ENCODE peak calls at places on chromosome 6, in five cellular contexts. N is NCI-H1417, D is ACHN, K is AG08395, G is amygdala. B is an unnamed sample.

GRCh38 chr6:152123076-152123475 is 315.6 kb downstream of the ESR1 start:
- DNase-seq in N (no peak), D (no peak), K (no peak), G (no peak), B (no peak)

GRCh38 chr6:52664185-52664990 is 6.5 kb upstream of the TMEM14A start:
- DNase-seq in N (peak; percentile 92), D (peak; percentile 94), K (peak; percentile 98), G (peak; percentile 62), B (peak; percentile 94)

GRCh38 chr6:158803733-158804143 is 15.4 kb downstream of the EZR start:
- DNase-seq in N (peak; percentile 18), D (no peak), K (peak; percentile 28), G (no peak), B (no peak)

GRCh38 chr6:3518356-3518841 is 61.5 kb upstream of the SLC22A23 start:
- DNase-seq in N (no peak), D (no peak), K (peak; percentile 90), G (no peak), B (no peak)

GRCh38 chr6:164897523-164898094 is 411.8 kb downstream of the C6orf118 start:
- DNase-seq in N (peak; percentile 13), D (no peak), K (no peak), G (no peak), B (no peak)

GRCh38 chr6:105879902-105880547 is 206.1 kb upstream of the PRDM1 start:
- DNase-seq in N (no peak), D (no peak), K (no peak), G (no peak), B (no peak)

GRCh38 chr6:151681426-151682059 is 125.9 kb upstream of the ESR1 start:
- DNase-seq in N (no peak), D (no peak), K (peak; percentile 37), G (no peak), B (no peak)

GRCh38 chr6:128954308-128955043 is 71.5 kb downstream of the LAMA2 start:
- DNase-seq in N (no peak), D (no peak), K (no peak), G (no peak), B (no peak)

GRCh38 chr6:17397764-17398194 is 4.4 kb downstream of the CAP2 start:
- DNase-seq in N (no peak), D (no peak), K (no peak), G (no peak), B (no peak)

GRCh38 chr6:21305827-21306469 is 287.6 kb upstream of the SOX4 start:
- DNase-seq in N (no peak), D (peak; percentile 2), K (peak; percentile 4), G (no peak), B (no peak)

GRCh38 chr6:167760979-167761793 is 65.5 kb upstream of the AFDN start:
- DNase-seq in N (no peak), D (no peak), K (no peak), G (no peak), B (no peak)

GRCh38 chr6:142945071-142945445 is at the start of gene HIVEP2:
- DNase-seq in N (peak; percentile 75), D (peak; percentile 82), K (peak; percentile 64), G (peak; percentile 40), B (no peak)

GRCh38 chr6:53728570-53729194 is 63.1 kb upstream of the KLHL31 start:
- DNase-seq in N (no peak), D (peak; percentile 50), K (peak; percentile 59), G (no peak), B (peak; percentile 55)

GRCh38 chr6:169899481-169900145 is 148.2 kb downstream of the ERMARD start:
- DNase-seq in N (no peak), D (no peak), K (no peak), G (no peak), B (no peak)

GRCh38 chr6:154830771-154831170 is 97.6 kb downstream of the SCAF8 start:
- DNase-seq in N (no peak), D (no peak), K (no peak), G (no peak), B (no peak)

GRCh38 chr6:169230923-169231789 is 22.5 kb downstream of the THBS2 start:
- DNase-seq in N (no peak), D (no peak), K (no peak), G (no peak), B (no peak)

GRCh38 chr6:119612176-119612870 is 262.8 kb upstream of the MAN1A1 start:
- DNase-seq in N (no peak), D (no peak), K (peak; percentile 35), G (no peak), B (no peak)

GRCh38 chr6:25166955-25167753 is 112.0 kb upstream of the CARMIL1 start:
- DNase-seq in N (peak; percentile 40), D (no peak), K (no peak), G (no peak), B (no peak)

GRCh38 chr6:146870765-146871164 is 272.0 kb downstream of the ADGB start:
- DNase-seq in N (no peak), D (no peak), K (no peak), G (no peak), B (no peak)

GRCh38 chr6:166415306-166415705 is 32.6 kb upstream of the MPC1 start:
- DNase-seq in N (no peak), D (no peak), K (no peak), G (no peak), B (no peak)

GRCh38 chr6:165515963-165516624 is 146.9 kb downstream of the PDE10A start:
- DNase-seq in N (no peak), D (peak; percentile 48), K (no peak), G (no peak), B (no peak)